ENCODE peak calls at places on chromosomes 5 and 9, in eight cellular contexts. C is tibial nerve, E is sigmoid colon, O is stomach, L is A549, N is transverse colon, R is K562, J is GM12878. Y is an unnamed sample.
A peak's percentile ranks its signal among the peaks of the same experiment; 100 is the strongest.

GRCh38 chr5:116088062-116088461 is 3.2 kb downstream of the COMMD10 start:
- DNase-seq in E (no peak), O (no peak), C (no peak), L (no peak), J (no peak), R (no peak), N (no peak), Y (no peak)

GRCh38 chr5:30099634-30100033 is 1093.9 kb upstream of the CDH6 start:
- DNase-seq in O (no peak), R (no peak), L (peak; percentile 24), E (no peak), J (no peak), N (no peak), C (no peak), Y (no peak)

GRCh38 chr9:22147818-22148573 is 138.9 kb upstream of the CDKN2B start:
- DNase-seq in N (no peak), C (no peak), E (no peak), L (no peak), J (no peak), O (no peak), R (no peak), Y (no peak)

GRCh38 chr5:138316355-138316754 is 15.2 kb downstream of the CDC25C start:
- DNase-seq in L (no peak), J (no peak), O (no peak), N (no peak), E (no peak), C (no peak), R (no peak), Y (no peak)

GRCh38 chr9:38087934-38088925 is 19.2 kb upstream of the SHB start:
- DNase-seq in C (peak; percentile 55), E (peak; percentile 86), R (peak; percentile 89), L (peak; percentile 78), J (no peak), N (peak; percentile 82), O (peak; percentile 83), Y (peak; percentile 83)

GRCh38 chr5:115098041-115098702 is 71.5 kb downstream of the TRIM36 start:
- DNase-seq in C (no peak), L (peak; percentile 44), J (peak; percentile 7), N (peak; percentile 23), E (no peak), O (no peak), R (peak; percentile 30), Y (no peak)

GRCh38 chr5:132267931-132268501 is 10.5 kb downstream of the PDLIM4 start:
- DNase-seq in E (peak; percentile 78), C (no peak), J (no peak), R (no peak), N (no peak), O (no peak), L (no peak), Y (no peak)

GRCh38 chr5:160287378-160288051 is 24.8 kb downstream of the CCNJL start:
- DNase-seq in L (no peak), J (no peak), O (peak; percentile 92), E (no peak), C (no peak), R (no peak), N (peak; percentile 54), Y (no peak)

GRCh38 chr5:169954786-169955185 is 25.5 kb downstream of the INSYN2B start:
- DNase-seq in J (no peak), R (no peak), O (no peak), L (no peak), N (no peak), C (no peak), E (no peak), Y (no peak)

GRCh38 chr5:135651156-135651555 is 72.4 kb upstream of the CXCL14 start:
- DNase-seq in E (no peak), N (no peak), O (no peak), C (no peak), L (no peak), J (no peak), R (no peak), Y (no peak)

GRCh38 chr9:124248066-124248465 is 9.7 kb upstream of the NEK6 start:
- DNase-seq in C (no peak), O (no peak), E (peak; percentile 56), N (no peak), L (no peak), R (no peak), J (no peak), Y (peak; percentile 39)

GRCh38 chr5:146521403-146522106 is 5.6 kb upstream of the GPR151 start:
- DNase-seq in J (no peak), N (no peak), L (no peak), R (no peak), O (no peak), E (no peak), C (no peak), Y (no peak)

GRCh38 chr5:134131165-134131564 is 16.7 kb downstream of the TCF7 start:
- DNase-seq in E (no peak), R (no peak), J (no peak), C (no peak), N (no peak), O (no peak), L (no peak), Y (no peak)

GRCh38 chr5:68458416-68458815 is 242.9 kb downstream of the PIK3R1 start:
- DNase-seq in N (no peak), L (no peak), O (no peak), R (no peak), E (no peak), J (no peak), C (no peak), Y (no peak)

GRCh38 chr5:177301503-177302165 is 1.9 kb downstream of the RAB24 start:
- DNase-seq in C (no peak), O (peak; percentile 67), R (no peak), L (no peak), E (peak; percentile 65), J (no peak), N (peak; percentile 86), Y (no peak)

DNA sequence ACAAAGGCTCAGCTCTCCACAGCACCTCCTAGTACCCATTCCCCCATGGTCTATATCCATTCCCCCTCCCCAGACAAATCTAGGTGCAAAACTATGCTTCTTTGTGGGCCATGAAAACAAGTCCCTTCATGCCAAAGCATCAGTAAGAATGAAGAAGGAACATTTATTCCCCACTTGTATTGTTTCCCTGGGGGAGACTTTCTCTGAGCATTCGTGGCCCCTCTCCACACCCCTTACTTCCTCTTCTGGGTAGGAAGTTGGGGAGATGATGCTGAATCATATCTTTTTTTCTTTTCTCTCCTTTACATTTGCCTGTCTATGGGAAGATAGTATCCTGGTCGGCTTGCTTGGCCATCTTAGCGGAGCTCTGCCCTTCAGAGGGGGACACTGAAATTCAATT is 246.8 kb downstream of the NSG2 start:
- DNase-seq in N (no peak), C (no peak), J (no peak), O (no peak), L (no peak), R (no peak), E (no peak), Y (no peak)
- TF ChIP-seq EP300 in N (no peak), C (no peak), J (no peak), O (no peak), L (no peak), R (no peak), E (no peak), Y (no peak)

DNA sequence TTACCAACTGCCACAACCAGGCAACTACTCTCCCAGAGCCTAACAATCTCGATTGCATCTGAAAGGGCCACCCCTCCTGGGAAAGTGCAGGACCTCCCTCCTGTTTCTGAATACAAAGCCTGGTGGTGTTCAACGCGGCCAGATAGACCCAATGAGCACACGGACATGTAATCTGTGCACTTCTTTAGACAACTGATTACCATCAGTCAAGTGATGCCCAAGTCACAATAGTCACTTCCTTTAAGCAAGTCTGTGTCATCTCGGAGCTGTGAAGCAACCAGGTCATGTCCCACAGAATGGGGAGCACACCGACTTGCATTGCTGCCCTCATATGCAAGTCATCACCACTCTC is 739 bp downstream of the C9orf72 start:
- DNase-seq in C (no peak), N (peak; percentile 64), R (no peak), E (peak; percentile 81), O (peak; percentile 57), J (no peak), L (no peak), Y (no peak)
- TF ChIP-seq EP300 in C (no peak), N (no peak), R (no peak), E (no peak), O (no peak), J (no peak), L (no peak), Y (no peak)

DNA sequence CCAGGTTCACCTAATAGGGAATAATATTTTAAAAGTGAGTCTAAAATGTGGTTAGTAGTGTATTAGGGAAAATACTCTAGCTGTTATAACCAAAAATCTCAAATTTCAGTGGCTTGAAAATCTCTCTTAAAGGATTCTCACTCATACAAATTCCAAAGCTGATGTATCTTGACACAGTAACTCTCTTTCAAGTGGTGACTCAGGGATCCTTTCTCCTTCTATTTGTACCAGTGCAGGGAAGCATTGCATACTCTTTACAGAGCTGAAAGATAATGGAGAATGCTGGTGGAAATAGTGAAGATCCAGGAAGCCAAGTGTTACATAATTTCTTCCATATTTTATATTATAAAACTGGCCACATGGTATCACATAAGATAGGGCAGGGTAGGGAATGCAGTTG is 560.2 kb upstream of the CDH9 start:
- DNase-seq in O (no peak), L (no peak), N (no peak), E (no peak), R (no peak), J (no peak), C (no peak), Y (no peak)
- TF ChIP-seq EP300 in O (no peak), L (no peak), N (no peak), E (no peak), R (no peak), J (no peak), C (no peak), Y (no peak)

DNA sequence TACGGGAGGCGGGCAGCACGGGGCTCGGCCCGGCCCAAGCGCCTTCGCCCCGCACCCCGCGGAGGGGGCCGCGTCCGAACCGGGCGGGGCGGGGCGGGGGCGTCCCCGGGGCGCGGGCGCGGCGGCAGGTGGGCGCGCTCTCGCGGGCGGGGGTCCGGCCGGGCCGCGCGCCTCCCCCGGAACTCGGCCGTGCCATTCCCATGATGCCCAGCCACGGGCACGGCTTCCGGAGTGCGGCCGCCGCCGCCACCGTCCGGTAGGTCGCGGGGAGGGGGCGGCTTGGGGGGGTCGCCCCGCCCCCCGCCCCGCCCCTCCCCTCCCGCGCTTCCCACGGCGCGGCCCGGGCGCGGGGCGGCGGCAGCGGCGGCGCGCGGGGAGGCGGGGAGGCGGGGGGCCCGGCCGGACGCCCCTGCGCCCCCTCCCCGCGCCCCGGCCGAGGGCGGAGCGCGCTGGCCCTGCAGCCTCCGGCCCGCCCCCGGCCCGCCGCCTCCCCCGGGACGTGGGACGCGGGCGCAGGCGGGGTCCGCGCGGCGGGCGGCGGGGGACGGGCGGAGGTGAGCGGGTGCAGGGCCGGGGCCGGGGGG is at the start of gene PPP1R26:
- DNase-seq in O (peak; percentile 48), N (peak; percentile 42), E (no peak), R (peak; percentile 83), J (no peak), C (no peak), L (no peak), Y (no peak)
- TF ChIP-seq EP300 in O (no peak), N (no peak), E (no peak), R (no peak), J (no peak), C (no peak), L (no peak), Y (no peak)